ENCODE peak calls at places on chromosomes 1 and 21, in nine cellular contexts. J is ovary; A is IMR-90; Y is heart right ventricle; W is mucosa of descending colon; R is CD8-positive, alpha-beta T cell; F is glutamatergic neuron; N is dorsolateral prefrontal cortex; Q is body of pancreas. G is an unnamed sample.

GRCh38 chr1:155569988-155570592 is 7.5 kb upstream of the ASH1L start:
- DNase-seq in J (no peak), A (peak), Y (no peak), W (no peak), R (no peak), F (no peak), N (no peak), Q (no peak), G (no peak)

GRCh38 chr1:146032613-146033219 is 11.2 kb upstream of the HJV start:
- DNase-seq in J (no peak), A (peak), Y (no peak), W (no peak), R (no peak), F (no peak), N (no peak), Q (no peak), G (no peak)

GRCh38 chr1:227891223-227891954 is 56.3 kb downstream of the WNT9A start:
- DNase-seq in J (no peak), A (no peak), Y (no peak), W (peak), R (peak), F (peak), N (peak), Q (peak), G (no peak)

GRCh38 chr1:8315573-8316475 is 2.1 kb upstream of the SLC45A1 start:
- DNase-seq in J (no peak), A (no peak), Y (no peak), W (no peak), R (no peak), F (no peak), N (no peak), Q (no peak), G (no peak)

GRCh38 chr1:183968386-183968785 is 69.1 kb downstream of the COLGALT2 start:
- DNase-seq in J (no peak), A (no peak), Y (no peak), W (no peak), R (no peak), F (no peak), N (no peak), Q (no peak), G (no peak)

GRCh38 chr21:32371913-32372314 is 20.9 kb downstream of the URB1 start:
- DNase-seq in J (peak), A (peak), Y (no peak), W (no peak), R (no peak), F (no peak), N (no peak), Q (no peak), G (no peak)

GRCh38 chr21:33734818-33735217 is 92.5 kb downstream of the ITSN1 start:
- DNase-seq in J (no peak), A (no peak), Y (no peak), W (no peak), R (no peak), F (no peak), N (no peak), Q (no peak), G (no peak)

GRCh38 chr1:196559314-196559713 is 48.9 kb downstream of the KCNT2 start:
- DNase-seq in J (no peak), A (no peak), Y (no peak), W (no peak), R (no peak), F (no peak), N (no peak), Q (no peak), G (no peak)

GRCh38 chr1:157359309-157360020 is 192.8 kb downstream of the FCRL5 start:
- DNase-seq in J (no peak), A (no peak), Y (no peak), W (no peak), R (no peak), F (no peak), N (no peak), Q (peak), G (no peak)

GRCh38 chr1:27686223-27686990 is 14.4 kb upstream of the IFI6 start:
- DNase-seq in J (no peak), A (no peak), Y (no peak), W (peak), R (no peak), F (no peak), N (no peak), Q (no peak), G (no peak)

DNA sequence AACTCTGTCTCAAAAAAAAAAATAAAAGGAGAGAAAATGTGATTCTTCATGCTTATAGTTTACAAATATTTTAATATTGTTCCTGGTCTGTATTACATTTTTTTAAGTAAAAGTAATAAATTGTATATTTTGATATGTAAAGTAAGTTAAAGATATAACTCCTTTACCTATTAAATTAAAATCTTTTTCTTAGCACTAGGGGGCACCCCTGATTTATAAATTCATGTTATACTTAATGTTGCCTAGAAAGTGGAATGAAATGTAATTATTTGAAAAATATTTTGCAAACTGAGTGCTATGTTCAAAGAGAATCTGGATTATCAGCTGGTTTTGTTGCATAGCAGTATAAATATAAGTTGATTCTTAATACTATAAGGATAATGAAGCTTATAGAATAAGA is 49.2 kb downstream of the RALGPS2 start:
- DNase-seq in J (no peak), A (peak), Y (no peak), W (no peak), R (no peak), F (no peak), N (no peak), Q (no peak), G (no peak)
- TF ChIP-seq CTCF in J (peak), A (peak), Y (peak), W (no peak), R (peak), F (peak), N (peak), Q (peak), G (no peak)

GRCh38 chr1:54136963-54137531 is 15.8 kb downstream of the CDCP2 start:
- DNase-seq in J (no peak), A (no peak), Y (no peak), W (no peak), R (no peak), F (no peak), N (no peak), Q (no peak), G (no peak)

GRCh38 chr1:54136269-54136896 is 16.4 kb downstream of the CDCP2 start:
- DNase-seq in J (no peak), A (no peak), Y (no peak), W (no peak), R (no peak), F (no peak), N (no peak), Q (no peak), G (no peak)

GRCh38 chr1:54135436-54136120 is 17.2 kb downstream of the CDCP2 start:
- DNase-seq in J (no peak), A (peak), Y (no peak), W (no peak), R (no peak), F (no peak), N (no peak), Q (no peak), G (no peak)

GRCh38 chr1:54132485-54132884 is 20.3 kb downstream of the CDCP2 start:
- DNase-seq in J (no peak), A (peak), Y (no peak), W (no peak), R (no peak), F (no peak), N (no peak), Q (no peak), G (no peak)

GRCh38 chr1:54134301-54134700 is 18.5 kb downstream of the CDCP2 start:
- DNase-seq in J (no peak), A (no peak), Y (no peak), W (no peak), R (no peak), F (no peak), N (no peak), Q (no peak), G (no peak)
- TF ChIP-seq CTCF in J (no peak), A (no peak), Y (no peak), W (no peak), R (no peak), F (no peak), N (no peak), Q (no peak), G (no peak)

DNA sequence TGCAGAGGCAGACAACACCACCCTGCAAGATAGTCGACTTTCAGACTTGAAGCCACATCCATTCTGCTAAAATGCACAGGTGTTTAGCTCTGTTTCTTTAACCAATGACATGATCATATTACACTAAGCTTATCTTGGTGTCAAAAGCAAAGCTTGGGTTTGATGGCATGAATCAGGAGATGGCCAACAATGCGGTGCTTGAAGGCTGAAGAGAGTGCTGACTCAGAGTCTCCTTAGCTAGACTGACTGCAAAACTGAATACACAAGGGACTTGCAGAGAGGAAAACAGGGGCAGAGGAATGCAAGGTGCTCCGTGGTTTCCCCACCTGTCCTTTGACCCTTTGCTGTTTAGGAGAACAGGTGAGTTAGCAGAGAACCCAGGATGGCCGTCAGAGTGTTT is 262.6 kb downstream of the SIPA1L2 start:
- DNase-seq in J (no peak), A (no peak), Y (no peak), W (no peak), R (no peak), F (no peak), N (no peak), Q (no peak), G (no peak)
- TF ChIP-seq CTCF in J (no peak), A (no peak), Y (no peak), W (no peak), R (no peak), F (no peak), N (no peak), Q (no peak), G (no peak)

DNA sequence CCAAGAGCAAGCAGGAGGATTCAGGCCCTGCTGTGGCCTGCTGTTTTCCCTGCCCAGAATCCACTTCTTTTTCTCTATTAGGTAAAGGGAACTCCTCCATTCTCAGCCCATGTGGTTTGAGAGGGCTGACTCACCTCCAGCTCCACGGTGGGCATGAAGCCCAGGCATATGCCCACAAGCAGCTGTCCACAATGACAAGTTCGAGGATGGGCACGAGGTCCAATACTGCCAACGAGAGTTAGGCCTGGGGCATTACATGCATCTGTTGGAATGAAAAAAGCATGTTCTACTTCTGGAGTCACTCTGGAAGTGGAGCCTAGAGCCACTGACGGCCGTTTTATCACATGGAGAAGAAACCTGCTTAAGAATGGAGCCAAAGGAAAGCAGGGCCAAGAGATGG is 20.1 kb downstream of the TSPAN2 start:
- DNase-seq in J (no peak), A (peak), Y (no peak), W (no peak), R (no peak), F (no peak), N (no peak), Q (peak), G (no peak)
- TF ChIP-seq CTCF in J (no peak), A (no peak), Y (no peak), W (no peak), R (no peak), F (no peak), N (no peak), Q (no peak), G (no peak)

DNA sequence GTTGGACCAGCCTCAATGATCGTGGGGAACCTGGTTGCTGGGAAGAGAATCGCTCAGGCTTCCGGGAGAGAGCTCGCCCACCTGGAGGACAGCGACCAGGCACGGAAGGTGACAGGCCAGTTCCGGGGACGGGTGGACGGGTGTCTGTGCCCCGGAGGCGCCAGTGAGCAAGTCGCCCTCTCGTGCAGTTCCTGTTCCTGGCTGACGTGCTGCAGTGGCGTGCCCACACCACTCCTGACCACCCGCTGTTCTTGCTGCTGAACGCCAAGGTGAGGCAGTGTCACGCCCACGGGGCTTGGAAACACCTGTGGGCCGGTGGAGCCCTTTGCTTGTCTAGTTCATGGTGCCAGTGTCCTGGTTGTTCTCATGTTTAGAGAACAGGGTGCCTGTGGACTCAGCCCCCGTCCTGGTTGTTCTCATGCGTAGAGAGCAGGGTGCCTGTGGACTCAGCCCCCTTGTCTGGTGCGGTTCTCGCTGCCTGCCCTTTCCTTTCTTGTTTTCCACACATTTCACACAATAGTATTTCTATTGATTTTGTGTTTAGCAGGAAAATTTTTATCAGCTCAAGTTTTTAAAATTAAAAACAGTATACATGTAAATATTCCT is 53.1 kb downstream of the S100B start:
- DNase-seq in J (no peak), A (no peak), Y (no peak), W (peak), R (peak), F (no peak), N (no peak), Q (no peak), G (no peak)
- TF ChIP-seq CTCF in J (no peak), A (no peak), Y (no peak), W (no peak), R (no peak), F (no peak), N (no peak), Q (no peak), G (no peak)

DNA sequence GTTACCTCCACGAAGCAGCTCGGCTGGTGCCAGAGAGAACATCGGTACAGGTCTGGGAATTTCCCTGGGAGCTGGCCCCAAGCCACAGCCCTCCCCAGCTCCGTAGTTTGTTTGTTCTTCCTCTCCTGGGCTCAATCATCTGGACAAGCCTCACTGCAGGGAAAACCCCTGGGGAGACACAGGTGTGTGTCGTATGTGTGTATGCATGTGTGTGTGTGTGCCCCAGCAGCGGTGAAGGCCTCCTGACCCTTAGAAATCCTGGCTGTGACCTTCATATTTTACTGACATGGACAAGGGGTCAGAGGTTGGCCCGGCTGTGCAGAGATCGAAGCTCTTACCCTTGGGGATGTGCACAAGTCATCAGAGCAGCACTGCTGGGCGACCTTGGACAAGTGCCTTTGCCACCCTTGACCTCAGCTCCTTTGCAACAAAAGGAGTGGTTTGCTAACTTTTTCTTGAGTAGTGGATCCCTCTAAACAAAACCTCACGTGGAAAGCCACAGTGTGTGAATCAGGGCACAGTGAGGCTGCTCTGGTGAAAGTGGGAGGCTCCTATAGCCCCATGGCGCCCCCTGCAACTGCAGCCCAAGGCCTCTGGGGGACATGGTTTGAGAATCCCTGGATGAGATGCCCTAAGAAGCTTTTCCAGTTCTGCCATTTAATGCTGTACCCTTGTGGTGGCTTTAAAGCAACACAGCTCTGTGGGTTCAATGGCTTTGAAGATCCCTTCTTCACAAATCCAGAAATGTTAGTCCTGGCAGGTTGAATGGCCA is 12.3 kb upstream of the IL22RA1 start:
- DNase-seq in J (no peak), A (no peak), Y (no peak), W (peak), R (no peak), F (no peak), N (no peak), Q (peak), G (no peak)
- TF ChIP-seq CTCF in J (no peak), A (no peak), Y (no peak), W (no peak), R (no peak), F (peak), N (no peak), Q (no peak), G (no peak)

DNA sequence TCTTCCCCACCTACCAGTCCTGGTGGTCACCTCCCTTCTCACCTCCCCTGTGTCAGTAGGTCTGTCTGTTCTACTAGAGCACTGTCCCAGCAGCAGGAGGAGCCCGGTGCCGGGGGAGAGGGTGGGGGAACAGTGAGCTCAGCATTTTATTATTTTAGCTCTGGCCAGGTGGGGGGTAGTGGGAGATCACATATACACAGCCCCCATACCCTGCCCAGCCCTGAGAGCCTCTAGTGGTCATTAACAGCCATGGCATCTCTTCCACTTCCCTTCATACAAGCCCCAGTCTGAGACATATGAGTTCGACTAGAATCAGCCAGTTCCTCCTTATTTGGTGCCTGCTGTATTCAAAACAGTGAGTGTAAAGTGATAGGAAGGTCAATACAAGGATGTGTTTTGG is at the start of gene TMOD4:
- DNase-seq in J (no peak), A (peak), Y (no peak), W (no peak), R (no peak), F (no peak), N (no peak), Q (no peak), G (no peak)
- TF ChIP-seq CTCF in J (no peak), A (peak), Y (peak), W (peak), R (peak), F (peak), N (peak), Q (no peak), G (no peak)

DNA sequence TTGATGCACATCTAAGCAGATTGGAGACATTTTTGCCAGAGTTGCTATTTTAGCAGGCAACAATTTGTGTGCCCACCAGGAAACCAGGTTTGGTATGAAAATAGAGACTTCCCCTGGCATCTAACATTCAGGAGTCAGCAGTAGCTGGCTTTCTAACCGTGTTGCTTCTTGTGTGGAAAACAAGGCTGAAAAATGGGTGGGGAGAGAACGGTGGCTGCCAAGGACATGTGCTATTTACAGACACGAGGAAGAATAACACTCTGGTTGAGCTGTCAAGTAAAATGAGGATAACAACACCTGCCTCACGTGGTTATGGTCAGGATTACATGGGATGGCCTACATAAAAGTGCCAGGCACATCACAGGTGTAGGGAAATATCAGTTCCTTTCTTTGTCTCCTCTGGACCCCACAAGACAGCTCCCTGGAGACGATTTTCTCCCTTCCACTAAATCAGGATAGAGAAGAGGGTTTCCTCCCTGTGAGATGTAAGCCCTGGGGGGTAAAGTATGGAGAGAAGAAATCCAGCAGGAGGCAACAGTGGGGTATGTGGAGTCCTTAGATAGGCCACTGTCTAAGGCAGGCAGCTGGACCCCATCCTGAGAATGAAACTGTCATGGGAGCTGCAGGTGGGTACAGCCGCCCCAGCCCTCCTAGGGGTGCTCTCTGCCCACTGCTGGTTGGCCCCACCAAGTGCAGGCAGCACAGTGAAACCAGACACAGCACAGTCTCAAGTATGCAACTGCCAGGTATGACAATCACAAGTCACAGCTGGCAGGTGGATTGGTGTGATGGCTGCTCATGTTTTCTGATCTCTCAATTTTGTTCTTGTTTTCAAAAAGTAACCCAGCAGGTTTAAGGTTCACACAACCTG is 80.3 kb downstream of the TENT5C start:
- DNase-seq in J (no peak), A (no peak), Y (no peak), W (peak), R (no peak), F (no peak), N (no peak), Q (no peak), G (no peak)
- TF ChIP-seq CTCF in J (no peak), A (no peak), Y (no peak), W (no peak), R (no peak), F (no peak), N (no peak), Q (no peak), G (no peak)

G was measured in activated B cell treated with CpG ODN at 0.5 μM for 24 hours.